ENCODE peak calls at places on chromosome 17, in nine cellular contexts. One of them, this sample, is unnamed. For H3K4me1, the result is how much of the 10 kb centered on the place peaks cover.

GRCh38 chr17:17723354-17724261 is 42.4 kb downstream of the RAI1 start:
- DNase-seq in heart left ventricle: no peak
- DNase-seq in A549: no peak
- DNase-seq in transverse colon: no peak
- DNase-seq in tibial artery: no peak
- DNase-seq in mucosa of descending colon: no peak
- DNase-seq in GM23338: peak
- DNase-seq in ascending aorta: no peak
- DNase-seq in GM23248: peak
- DNase-seq in this sample: no peak

GRCh38 chr17:44197980-44198720 is 1.5 kb downstream of the ATXN7L3 start:
- DNase-seq in heart left ventricle: no peak
- DNase-seq in mucosa of descending colon: peak
- DNase-seq in transverse colon: peak
- DNase-seq in GM23338: peak
- DNase-seq in GM23248: peak
- DNase-seq in ascending aorta: no peak
- DNase-seq in A549: peak
- DNase-seq in tibial artery: no peak
- DNase-seq in this sample: peak

GRCh38 chr17:10776372-10776771 is 27.5 kb downstream of the TMEM238L start:
- DNase-seq in transverse colon: no peak
- DNase-seq in mucosa of descending colon: no peak
- DNase-seq in A549: no peak
- DNase-seq in tibial artery: no peak
- DNase-seq in GM23248: no peak
- DNase-seq in GM23338: no peak
- DNase-seq in heart left ventricle: no peak
- DNase-seq in ascending aorta: no peak
- DNase-seq in this sample: no peak

GRCh38 chr17:62933986-62934385 is 32.0 kb upstream of the TANC2 start:
- DNase-seq in transverse colon: no peak
- DNase-seq in GM23248: peak
- DNase-seq in heart left ventricle: no peak
- DNase-seq in ascending aorta: no peak
- DNase-seq in A549: no peak
- DNase-seq in mucosa of descending colon: no peak
- DNase-seq in tibial artery: no peak
- DNase-seq in GM23338: no peak
- DNase-seq in this sample: no peak

GRCh38 chr17:7685533-7686220 is 1.6 kb downstream of the TP53 start:
- DNase-seq in GM23248: peak
- DNase-seq in mucosa of descending colon: peak
- DNase-seq in tibial artery: peak
- DNase-seq in GM23338: peak
- DNase-seq in transverse colon: peak
- DNase-seq in A549: peak
- DNase-seq in ascending aorta: peak
- DNase-seq in heart left ventricle: peak
- DNase-seq in this sample: peak

GRCh38 chr17:910503-911194 is 68.9 kb downstream of the NXN start:
- DNase-seq in GM23338: no peak
- DNase-seq in A549: no peak
- DNase-seq in tibial artery: no peak
- DNase-seq in transverse colon: no peak
- DNase-seq in ascending aorta: no peak
- DNase-seq in heart left ventricle: no peak
- DNase-seq in GM23248: peak
- DNase-seq in mucosa of descending colon: no peak
- DNase-seq in this sample: no peak

GRCh38 chr17:68906638-68907037 is 48.6 kb downstream of the ABCA8 start:
- DNase-seq in A549: no peak
- DNase-seq in ascending aorta: no peak
- DNase-seq in transverse colon: no peak
- DNase-seq in heart left ventricle: no peak
- DNase-seq in tibial artery: no peak
- DNase-seq in mucosa of descending colon: no peak
- DNase-seq in GM23248: peak
- DNase-seq in GM23338: peak
- DNase-seq in this sample: no peak

GRCh38 chr17:74192950-74193781 is 10.3 kb upstream of the RPL38 start:
- DNase-seq in ascending aorta: peak
- DNase-seq in GM23338: no peak
- DNase-seq in GM23248: no peak
- DNase-seq in A549: no peak
- DNase-seq in transverse colon: peak
- DNase-seq in mucosa of descending colon: peak
- DNase-seq in tibial artery: peak
- DNase-seq in heart left ventricle: peak
- DNase-seq in this sample: no peak

GRCh38 chr17:73686126-73686525 is 41.9 kb upstream of the SDK2 start:
- DNase-seq in heart left ventricle: no peak
- DNase-seq in tibial artery: no peak
- DNase-seq in GM23338: peak
- DNase-seq in GM23248: no peak
- DNase-seq in transverse colon: no peak
- DNase-seq in mucosa of descending colon: no peak
- DNase-seq in ascending aorta: no peak
- DNase-seq in A549: no peak
- DNase-seq in this sample: no peak

GRCh38 chr17:42178817-42179216 is 2.1 kb downstream of the KCNH4 start:
- DNase-seq in transverse colon: no peak
- DNase-seq in GM23248: no peak
- DNase-seq in heart left ventricle: no peak
- DNase-seq in A549: no peak
- DNase-seq in GM23338: peak
- DNase-seq in mucosa of descending colon: no peak
- DNase-seq in tibial artery: no peak
- DNase-seq in ascending aorta: no peak
- DNase-seq in this sample: no peak

GRCh38 chr17:33888455-33888854 is 366.6 kb upstream of the CCL2 start:
- DNase-seq in mucosa of descending colon: no peak
- DNase-seq in ascending aorta: no peak
- DNase-seq in GM23248: peak
- DNase-seq in heart left ventricle: no peak
- DNase-seq in transverse colon: no peak
- DNase-seq in GM23338: no peak
- DNase-seq in tibial artery: no peak
- DNase-seq in A549: no peak
- DNase-seq in this sample: no peak

GRCh38 chr17:67993153-67993997 is 2.9 kb downstream of the C17orf58 start:
- DNase-seq in A549: peak
- DNase-seq in tibial artery: peak
- DNase-seq in GM23338: peak
- DNase-seq in heart left ventricle: peak
- DNase-seq in transverse colon: peak
- DNase-seq in GM23248: peak
- DNase-seq in mucosa of descending colon: peak
- DNase-seq in ascending aorta: no peak
- DNase-seq in this sample: peak

GRCh38 chr17:31496097-31496496 is 104.6 kb downstream of the RAB11FIP4 start:
- DNase-seq in tibial artery: no peak
- DNase-seq in transverse colon: no peak
- DNase-seq in mucosa of descending colon: no peak
- DNase-seq in heart left ventricle: no peak
- DNase-seq in GM23248: no peak
- DNase-seq in A549: no peak
- DNase-seq in ascending aorta: no peak
- DNase-seq in GM23338: no peak
- DNase-seq in this sample: no peak

GRCh38 chr17:31495049-31495885 is 103.8 kb downstream of the RAB11FIP4 start:
- DNase-seq in GM23338: no peak
- DNase-seq in heart left ventricle: no peak
- DNase-seq in ascending aorta: no peak
- DNase-seq in mucosa of descending colon: peak
- DNase-seq in GM23248: no peak
- DNase-seq in tibial artery: no peak
- DNase-seq in transverse colon: peak
- DNase-seq in A549: no peak
- DNase-seq in this sample: no peak

GRCh38 chr17:31497994-31498826 is 106.7 kb downstream of the RAB11FIP4 start:
- DNase-seq in A549: no peak
- DNase-seq in ascending aorta: no peak
- DNase-seq in heart left ventricle: no peak
- DNase-seq in mucosa of descending colon: no peak
- DNase-seq in transverse colon: no peak
- DNase-seq in GM23248: no peak
- DNase-seq in tibial artery: no peak
- DNase-seq in GM23338: no peak
- DNase-seq in this sample: no peak

GRCh38 chr17:31497431-31497830 is 106.0 kb downstream of the RAB11FIP4 start:
- DNase-seq in heart left ventricle: no peak
- DNase-seq in ascending aorta: no peak
- DNase-seq in GM23248: no peak
- DNase-seq in tibial artery: no peak
- DNase-seq in A549: no peak
- DNase-seq in transverse colon: no peak
- DNase-seq in GM23338: no peak
- DNase-seq in mucosa of descending colon: no peak
- DNase-seq in this sample: no peak

GRCh38 chr17:31496601-31497000 is 105.1 kb downstream of the RAB11FIP4 start:
- DNase-seq in tibial artery: no peak
- DNase-seq in GM23248: no peak
- DNase-seq in A549: no peak
- DNase-seq in heart left ventricle: no peak
- DNase-seq in mucosa of descending colon: no peak
- DNase-seq in GM23338: no peak
- DNase-seq in ascending aorta: no peak
- DNase-seq in transverse colon: no peak
- DNase-seq in this sample: no peak
- H3K4me1 ChIP-seq in tibial artery: under half
- H3K4me1 ChIP-seq in GM23248: under half
- H3K4me1 ChIP-seq in A549: under half
- H3K4me1 ChIP-seq in heart left ventricle: under half
- H3K4me1 ChIP-seq in mucosa of descending colon: under half
- H3K4me1 ChIP-seq in GM23338: under half
- H3K4me1 ChIP-seq in ascending aorta: under half
- H3K4me1 ChIP-seq in transverse colon: under half
- H3K4me1 ChIP-seq in this sample: under half

GRCh38 chr17:82915010-82915696 is 75.3 kb upstream of the ZNF750 start:
- DNase-seq in transverse colon: no peak
- DNase-seq in GM23248: no peak
- DNase-seq in GM23338: peak
- DNase-seq in ascending aorta: no peak
- DNase-seq in A549: no peak
- DNase-seq in mucosa of descending colon: peak
- DNase-seq in heart left ventricle: no peak
- DNase-seq in tibial artery: no peak
- DNase-seq in this sample: no peak

GRCh38 chr17:82911822-82912221 is 72.0 kb upstream of the ZNF750 start:
- DNase-seq in GM23248: no peak
- DNase-seq in ascending aorta: no peak
- DNase-seq in A549: no peak
- DNase-seq in heart left ventricle: no peak
- DNase-seq in GM23338: no peak
- DNase-seq in mucosa of descending colon: peak
- DNase-seq in tibial artery: no peak
- DNase-seq in transverse colon: no peak
- DNase-seq in this sample: no peak

GRCh38 chr17:82912571-82913089 is 72.8 kb upstream of the ZNF750 start:
- DNase-seq in tibial artery: no peak
- DNase-seq in mucosa of descending colon: peak
- DNase-seq in ascending aorta: no peak
- DNase-seq in transverse colon: no peak
- DNase-seq in heart left ventricle: no peak
- DNase-seq in A549: no peak
- DNase-seq in GM23248: no peak
- DNase-seq in GM23338: no peak
- DNase-seq in this sample: no peak

GRCh38 chr17:82914375-82914774 is 74.6 kb upstream of the ZNF750 start:
- DNase-seq in GM23248: peak
- DNase-seq in mucosa of descending colon: peak
- DNase-seq in A549: peak
- DNase-seq in GM23338: no peak
- DNase-seq in ascending aorta: no peak
- DNase-seq in heart left ventricle: no peak
- DNase-seq in tibial artery: no peak
- DNase-seq in transverse colon: no peak
- DNase-seq in this sample: no peak

GRCh38 chr17:82913304-82914043 is 73.7 kb upstream of the ZNF750 start:
- DNase-seq in tibial artery: no peak
- DNase-seq in GM23248: no peak
- DNase-seq in GM23338: no peak
- DNase-seq in mucosa of descending colon: peak
- DNase-seq in ascending aorta: no peak
- DNase-seq in transverse colon: no peak
- DNase-seq in A549: peak
- DNase-seq in heart left ventricle: no peak
- DNase-seq in this sample: no peak
- H3K4me1 ChIP-seq in tibial artery: under half
- H3K4me1 ChIP-seq in GM23248: under half
- H3K4me1 ChIP-seq in GM23338: under half
- H3K4me1 ChIP-seq in mucosa of descending colon: under half
- H3K4me1 ChIP-seq in ascending aorta: under half
- H3K4me1 ChIP-seq in transverse colon: under half
- H3K4me1 ChIP-seq in A549: under half
- H3K4me1 ChIP-seq in heart left ventricle: under half
- H3K4me1 ChIP-seq in this sample: under half

DNA sequence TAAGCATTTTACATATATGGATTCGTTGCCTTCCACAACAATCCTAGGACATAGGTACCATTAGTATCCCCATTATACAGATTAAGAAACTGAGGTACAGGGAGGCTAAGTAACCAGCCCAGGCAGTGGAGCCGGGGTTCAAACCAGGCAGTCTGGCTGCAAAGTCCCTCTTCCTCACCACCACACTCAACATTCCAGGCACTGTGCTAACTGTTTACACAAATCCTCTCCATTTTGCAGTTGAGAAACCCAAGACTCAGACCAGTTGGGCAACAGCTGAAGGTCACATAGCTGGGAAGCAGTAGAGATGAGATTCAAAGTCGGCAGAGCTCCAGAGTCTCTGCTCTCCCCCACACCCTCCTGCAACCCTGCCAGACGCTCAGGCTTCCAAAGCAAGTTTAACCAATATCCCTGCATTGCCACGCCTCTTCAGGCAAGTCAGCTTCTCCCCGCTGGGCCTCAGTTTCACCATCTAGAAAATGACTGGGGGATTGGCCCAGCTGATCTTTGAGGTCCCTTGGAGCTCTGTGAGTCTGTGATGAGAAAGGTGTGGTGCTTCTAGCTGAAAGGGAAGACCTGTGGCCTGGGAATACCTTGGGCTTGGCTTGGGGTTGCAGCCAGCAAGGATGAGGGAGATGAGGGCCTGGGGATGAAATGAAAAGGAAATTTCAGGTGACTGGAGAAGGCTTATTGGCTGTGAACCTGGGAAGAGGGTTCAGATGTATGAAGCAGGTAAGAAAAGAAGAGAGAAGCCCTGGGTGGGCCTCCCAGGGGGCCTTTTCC is 14.0 kb downstream of the CCR7 start:
- DNase-seq in GM23248: peak
- DNase-seq in mucosa of descending colon: peak
- DNase-seq in ascending aorta: no peak
- DNase-seq in tibial artery: peak
- DNase-seq in transverse colon: peak
- DNase-seq in heart left ventricle: peak
- DNase-seq in GM23338: no peak
- DNase-seq in A549: peak
- DNase-seq in this sample: peak
- H3K4me1 ChIP-seq in GM23248: half or more
- H3K4me1 ChIP-seq in mucosa of descending colon: under half
- H3K4me1 ChIP-seq in ascending aorta: under half
- H3K4me1 ChIP-seq in tibial artery: under half
- H3K4me1 ChIP-seq in transverse colon: under half
- H3K4me1 ChIP-seq in heart left ventricle: half or more
- H3K4me1 ChIP-seq in GM23338: under half
- H3K4me1 ChIP-seq in A549: half or more
- H3K4me1 ChIP-seq in this sample: half or more

GRCh38 chr17:27577124-27577761 is 53.7 kb upstream of the LGALS9 start:
- DNase-seq in ascending aorta: no peak
- DNase-seq in heart left ventricle: no peak
- DNase-seq in GM23338: no peak
- DNase-seq in tibial artery: no peak
- DNase-seq in mucosa of descending colon: no peak
- DNase-seq in transverse colon: no peak
- DNase-seq in A549: no peak
- DNase-seq in GM23248: peak
- DNase-seq in this sample: no peak
- H3K4me1 ChIP-seq in ascending aorta: under half
- H3K4me1 ChIP-seq in heart left ventricle: under half
- H3K4me1 ChIP-seq in GM23338: under half
- H3K4me1 ChIP-seq in tibial artery: under half
- H3K4me1 ChIP-seq in mucosa of descending colon: under half
- H3K4me1 ChIP-seq in transverse colon: under half
- H3K4me1 ChIP-seq in A549: half or more
- H3K4me1 ChIP-seq in GM23248: under half
- H3K4me1 ChIP-seq in this sample: under half

This sample was measured in right atrium auricular region.